ENCODE peak calls at places on chromosomes 5 and 9, in nine cellular contexts. One of them, this sample, is unnamed. For H3K4me1, the result is how much of the 10 kb centered on the place peaks cover.

GRCh38 chr5:169796731-169797130 is 159.7 kb downstream of the DOCK2 start:
- DNase-seq in heart left ventricle: no peak
- DNase-seq in heart right ventricle: no peak
- DNase-seq in naive thymus-derived CD4-positive, alpha-beta T cell: no peak
- DNase-seq in adrenal gland: no peak
- DNase-seq in CD4-positive, alpha-beta memory T cell: no peak
- DNase-seq in endodermal cell: no peak
- DNase-seq in aorta: no peak
- DNase-seq in upper lobe of right lung: no peak
- DNase-seq in this sample: no peak

GRCh38 chr9:97714435-97714834 is 17.3 kb upstream of the XPA start:
- DNase-seq in heart left ventricle: no peak
- DNase-seq in heart right ventricle: no peak
- DNase-seq in naive thymus-derived CD4-positive, alpha-beta T cell: no peak
- DNase-seq in adrenal gland: no peak
- DNase-seq in CD4-positive, alpha-beta memory T cell: no peak
- DNase-seq in endodermal cell: no peak
- DNase-seq in aorta: no peak
- DNase-seq in upper lobe of right lung: no peak
- DNase-seq in this sample: no peak

GRCh38 chr9:86098793-86099694 is at the start of gene GOLM1:
- DNase-seq in heart left ventricle: peak
- DNase-seq in heart right ventricle: peak
- DNase-seq in naive thymus-derived CD4-positive, alpha-beta T cell: peak
- DNase-seq in adrenal gland: peak
- DNase-seq in CD4-positive, alpha-beta memory T cell: peak
- DNase-seq in endodermal cell: peak
- DNase-seq in aorta: peak
- DNase-seq in upper lobe of right lung: peak
- DNase-seq in this sample: peak

GRCh38 chr5:77343165-77343564 is 132.7 kb downstream of the PDE8B start:
- DNase-seq in heart left ventricle: no peak
- DNase-seq in heart right ventricle: no peak
- DNase-seq in naive thymus-derived CD4-positive, alpha-beta T cell: no peak
- DNase-seq in adrenal gland: no peak
- DNase-seq in CD4-positive, alpha-beta memory T cell: no peak
- DNase-seq in endodermal cell: no peak
- DNase-seq in aorta: no peak
- DNase-seq in upper lobe of right lung: no peak
- DNase-seq in this sample: no peak

GRCh38 chr5:128770907-128771306 is 194.4 kb upstream of the SLC27A6 start:
- DNase-seq in heart left ventricle: no peak
- DNase-seq in heart right ventricle: no peak
- DNase-seq in naive thymus-derived CD4-positive, alpha-beta T cell: no peak
- DNase-seq in adrenal gland: no peak
- DNase-seq in CD4-positive, alpha-beta memory T cell: no peak
- DNase-seq in endodermal cell: no peak
- DNase-seq in aorta: no peak
- DNase-seq in upper lobe of right lung: no peak
- DNase-seq in this sample: no peak

GRCh38 chr5:1173485-1174070 is 27.8 kb upstream of the SLC6A19 start:
- DNase-seq in heart left ventricle: peak
- DNase-seq in heart right ventricle: no peak
- DNase-seq in naive thymus-derived CD4-positive, alpha-beta T cell: no peak
- DNase-seq in adrenal gland: no peak
- DNase-seq in CD4-positive, alpha-beta memory T cell: no peak
- DNase-seq in endodermal cell: no peak
- DNase-seq in aorta: peak
- DNase-seq in upper lobe of right lung: no peak
- DNase-seq in this sample: no peak

GRCh38 chr5:160774646-160775313 is 77.2 kb downstream of the ATP10B start:
- DNase-seq in heart left ventricle: no peak
- DNase-seq in heart right ventricle: no peak
- DNase-seq in naive thymus-derived CD4-positive, alpha-beta T cell: no peak
- DNase-seq in adrenal gland: no peak
- DNase-seq in CD4-positive, alpha-beta memory T cell: no peak
- DNase-seq in endodermal cell: no peak
- DNase-seq in aorta: no peak
- DNase-seq in upper lobe of right lung: no peak
- DNase-seq in this sample: no peak

GRCh38 chr5:98769006-98769255 is 4.5 kb upstream of the RGMB start:
- DNase-seq in heart left ventricle: peak
- DNase-seq in heart right ventricle: peak
- DNase-seq in naive thymus-derived CD4-positive, alpha-beta T cell: peak
- DNase-seq in adrenal gland: peak
- DNase-seq in CD4-positive, alpha-beta memory T cell: peak
- DNase-seq in endodermal cell: peak
- DNase-seq in aorta: peak
- DNase-seq in upper lobe of right lung: peak
- DNase-seq in this sample: no peak

GRCh38 chr9:114289106-114289505 is 33.8 kb upstream of the ORM1 start:
- DNase-seq in heart left ventricle: no peak
- DNase-seq in heart right ventricle: no peak
- DNase-seq in naive thymus-derived CD4-positive, alpha-beta T cell: no peak
- DNase-seq in adrenal gland: no peak
- DNase-seq in CD4-positive, alpha-beta memory T cell: no peak
- DNase-seq in endodermal cell: peak
- DNase-seq in aorta: peak
- DNase-seq in upper lobe of right lung: peak
- DNase-seq in this sample: no peak

GRCh38 chr5:99037668-99038067 is 108.9 kb upstream of the CHD1 start:
- DNase-seq in heart left ventricle: peak
- DNase-seq in heart right ventricle: no peak
- DNase-seq in naive thymus-derived CD4-positive, alpha-beta T cell: peak
- DNase-seq in adrenal gland: no peak
- DNase-seq in CD4-positive, alpha-beta memory T cell: peak
- DNase-seq in endodermal cell: peak
- DNase-seq in aorta: no peak
- DNase-seq in upper lobe of right lung: no peak
- DNase-seq in this sample: no peak

GRCh38 chr9:120571443-120572257 is 8.3 kb downstream of the CDK5RAP2 start:
- DNase-seq in heart left ventricle: peak
- DNase-seq in heart right ventricle: peak
- DNase-seq in naive thymus-derived CD4-positive, alpha-beta T cell: no peak
- DNase-seq in adrenal gland: peak
- DNase-seq in CD4-positive, alpha-beta memory T cell: no peak
- DNase-seq in endodermal cell: no peak
- DNase-seq in aorta: peak
- DNase-seq in upper lobe of right lung: peak
- DNase-seq in this sample: no peak

GRCh38 chr9:115364991-115365390 is 247.0 kb upstream of the TNC start:
- DNase-seq in heart left ventricle: no peak
- DNase-seq in heart right ventricle: no peak
- DNase-seq in naive thymus-derived CD4-positive, alpha-beta T cell: no peak
- DNase-seq in adrenal gland: no peak
- DNase-seq in CD4-positive, alpha-beta memory T cell: no peak
- DNase-seq in endodermal cell: no peak
- DNase-seq in aorta: no peak
- DNase-seq in upper lobe of right lung: no peak
- DNase-seq in this sample: no peak

GRCh38 chr5:147472669-147473131 is 37.2 kb downstream of the DPYSL3 start:
- DNase-seq in heart left ventricle: no peak
- DNase-seq in heart right ventricle: no peak
- DNase-seq in naive thymus-derived CD4-positive, alpha-beta T cell: no peak
- DNase-seq in adrenal gland: no peak
- DNase-seq in CD4-positive, alpha-beta memory T cell: no peak
- DNase-seq in endodermal cell: no peak
- DNase-seq in aorta: no peak
- DNase-seq in upper lobe of right lung: no peak
- DNase-seq in this sample: no peak

GRCh38 chr5:93579561-93580386 is 1.2 kb downstream of the NR2F1-AS1 start:
- DNase-seq in heart left ventricle: no peak
- DNase-seq in heart right ventricle: peak
- DNase-seq in naive thymus-derived CD4-positive, alpha-beta T cell: no peak
- DNase-seq in adrenal gland: peak
- DNase-seq in CD4-positive, alpha-beta memory T cell: no peak
- DNase-seq in endodermal cell: peak
- DNase-seq in aorta: peak
- DNase-seq in upper lobe of right lung: no peak
- DNase-seq in this sample: no peak

GRCh38 chr5:38615042-38615441 is 58.6 kb upstream of the LIFR start:
- DNase-seq in heart left ventricle: no peak
- DNase-seq in heart right ventricle: no peak
- DNase-seq in naive thymus-derived CD4-positive, alpha-beta T cell: no peak
- DNase-seq in adrenal gland: no peak
- DNase-seq in CD4-positive, alpha-beta memory T cell: no peak
- DNase-seq in endodermal cell: no peak
- DNase-seq in aorta: no peak
- DNase-seq in upper lobe of right lung: no peak
- DNase-seq in this sample: no peak

DNA sequence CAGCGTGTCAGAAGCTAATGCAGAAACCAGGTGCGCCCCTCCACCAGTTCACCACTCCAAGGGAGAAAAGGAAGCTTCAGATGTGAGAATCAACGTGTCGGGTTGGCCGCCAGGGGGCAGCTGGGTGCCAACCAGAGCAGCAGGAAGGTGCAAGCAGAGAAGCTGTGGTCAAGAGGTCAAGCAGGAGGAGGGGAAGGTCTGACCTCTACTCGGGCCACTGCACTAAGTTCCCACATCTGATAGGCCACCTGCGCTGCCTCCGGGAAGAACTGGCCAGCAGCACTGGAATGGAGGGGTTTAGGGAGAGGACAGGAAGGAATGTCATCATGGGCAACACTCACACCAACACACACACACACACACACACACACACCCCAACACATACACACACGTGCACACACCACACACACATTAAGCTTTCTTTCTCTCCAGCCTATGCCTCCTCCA is 31.4 kb downstream of the ANXA6 start:
- DNase-seq in heart left ventricle: peak
- DNase-seq in heart right ventricle: peak
- DNase-seq in naive thymus-derived CD4-positive, alpha-beta T cell: peak
- DNase-seq in adrenal gland: peak
- DNase-seq in CD4-positive, alpha-beta memory T cell: peak
- DNase-seq in endodermal cell: peak
- DNase-seq in aorta: peak
- DNase-seq in upper lobe of right lung: peak
- DNase-seq in this sample: peak
- H3K4me1 ChIP-seq in heart left ventricle: under half
- H3K4me1 ChIP-seq in heart right ventricle: under half
- H3K4me1 ChIP-seq in naive thymus-derived CD4-positive, alpha-beta T cell: under half
- H3K4me1 ChIP-seq in adrenal gland: under half
- H3K4me1 ChIP-seq in CD4-positive, alpha-beta memory T cell: under half
- H3K4me1 ChIP-seq in endodermal cell: under half
- H3K4me1 ChIP-seq in aorta: under half
- H3K4me1 ChIP-seq in upper lobe of right lung: under half
- H3K4me1 ChIP-seq in this sample: under half

GRCh38 chr9:129889461-129889935 is 54.2 kb downstream of the USP20 start:
- DNase-seq in heart left ventricle: no peak
- DNase-seq in heart right ventricle: no peak
- DNase-seq in naive thymus-derived CD4-positive, alpha-beta T cell: no peak
- DNase-seq in adrenal gland: no peak
- DNase-seq in CD4-positive, alpha-beta memory T cell: peak
- DNase-seq in endodermal cell: peak
- DNase-seq in aorta: no peak
- DNase-seq in upper lobe of right lung: peak
- DNase-seq in this sample: no peak
- H3K4me1 ChIP-seq in heart left ventricle: under half
- H3K4me1 ChIP-seq in heart right ventricle: half or more
- H3K4me1 ChIP-seq in naive thymus-derived CD4-positive, alpha-beta T cell: half or more
- H3K4me1 ChIP-seq in adrenal gland: under half
- H3K4me1 ChIP-seq in CD4-positive, alpha-beta memory T cell: half or more
- H3K4me1 ChIP-seq in endodermal cell: under half
- H3K4me1 ChIP-seq in aorta: under half
- H3K4me1 ChIP-seq in upper lobe of right lung: under half
- H3K4me1 ChIP-seq in this sample: under half

GRCh38 chr9:110126986-110127864 is 80.7 kb downstream of the C9orf152 start:
- DNase-seq in heart left ventricle: peak
- DNase-seq in heart right ventricle: peak
- DNase-seq in naive thymus-derived CD4-positive, alpha-beta T cell: no peak
- DNase-seq in adrenal gland: peak
- DNase-seq in CD4-positive, alpha-beta memory T cell: no peak
- DNase-seq in endodermal cell: peak
- DNase-seq in aorta: peak
- DNase-seq in upper lobe of right lung: no peak
- DNase-seq in this sample: peak

GRCh38 chr9:110126457-110126856 is 81.5 kb downstream of the C9orf152 start:
- DNase-seq in heart left ventricle: no peak
- DNase-seq in heart right ventricle: no peak
- DNase-seq in naive thymus-derived CD4-positive, alpha-beta T cell: no peak
- DNase-seq in adrenal gland: no peak
- DNase-seq in CD4-positive, alpha-beta memory T cell: no peak
- DNase-seq in endodermal cell: no peak
- DNase-seq in aorta: no peak
- DNase-seq in upper lobe of right lung: no peak
- DNase-seq in this sample: no peak

GRCh38 chr9:110123364-110124095 is 84.4 kb downstream of the C9orf152 start:
- DNase-seq in heart left ventricle: no peak
- DNase-seq in heart right ventricle: no peak
- DNase-seq in naive thymus-derived CD4-positive, alpha-beta T cell: no peak
- DNase-seq in adrenal gland: no peak
- DNase-seq in CD4-positive, alpha-beta memory T cell: no peak
- DNase-seq in endodermal cell: no peak
- DNase-seq in aorta: no peak
- DNase-seq in upper lobe of right lung: no peak
- DNase-seq in this sample: no peak

GRCh38 chr9:110125207-110125751 is 82.7 kb downstream of the C9orf152 start:
- DNase-seq in heart left ventricle: peak
- DNase-seq in heart right ventricle: peak
- DNase-seq in naive thymus-derived CD4-positive, alpha-beta T cell: no peak
- DNase-seq in adrenal gland: peak
- DNase-seq in CD4-positive, alpha-beta memory T cell: no peak
- DNase-seq in endodermal cell: peak
- DNase-seq in aorta: peak
- DNase-seq in upper lobe of right lung: peak
- DNase-seq in this sample: peak

DNA sequence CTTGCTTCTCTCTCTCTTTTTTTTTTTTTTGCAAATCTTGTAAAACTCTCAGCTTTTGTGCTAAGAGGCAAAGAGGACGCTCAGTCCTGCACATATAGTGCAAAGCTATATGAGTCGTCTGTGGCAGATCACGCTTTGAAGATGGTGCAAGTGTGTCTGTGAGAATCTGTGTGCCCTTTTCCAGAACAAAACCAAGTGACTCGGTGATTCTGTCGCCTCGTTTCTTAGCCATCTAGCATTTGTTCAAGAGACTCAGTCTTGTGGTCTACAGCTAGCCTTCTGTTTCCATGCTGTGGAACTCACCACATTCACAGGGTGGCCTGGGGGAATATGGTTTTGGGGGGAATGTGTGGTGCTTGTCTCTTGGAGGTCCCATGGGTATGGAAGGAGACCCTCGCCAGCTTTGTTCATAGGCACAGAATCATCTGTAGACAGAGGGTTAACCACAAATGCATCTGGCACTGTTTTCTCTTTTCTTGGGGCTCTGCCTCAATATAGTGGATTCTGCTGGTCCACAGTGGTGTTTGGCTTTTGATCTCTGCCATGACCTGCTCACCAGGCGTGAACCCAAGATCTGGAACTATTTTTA is 82.1 kb downstream of the C9orf152 start:
- DNase-seq in heart left ventricle: no peak
- DNase-seq in heart right ventricle: no peak
- DNase-seq in naive thymus-derived CD4-positive, alpha-beta T cell: no peak
- DNase-seq in adrenal gland: no peak
- DNase-seq in CD4-positive, alpha-beta memory T cell: no peak
- DNase-seq in endodermal cell: no peak
- DNase-seq in aorta: no peak
- DNase-seq in upper lobe of right lung: no peak
- DNase-seq in this sample: no peak
- H3K4me1 ChIP-seq in heart left ventricle: half or more
- H3K4me1 ChIP-seq in heart right ventricle: half or more
- H3K4me1 ChIP-seq in naive thymus-derived CD4-positive, alpha-beta T cell: under half
- H3K4me1 ChIP-seq in adrenal gland: under half
- H3K4me1 ChIP-seq in CD4-positive, alpha-beta memory T cell: under half
- H3K4me1 ChIP-seq in endodermal cell: under half
- H3K4me1 ChIP-seq in aorta: under half
- H3K4me1 ChIP-seq in upper lobe of right lung: half or more
- H3K4me1 ChIP-seq in this sample: under half

GRCh38 chr9:124298646-124299235 is 41.0 kb downstream of the NEK6 start:
- DNase-seq in heart left ventricle: no peak
- DNase-seq in heart right ventricle: no peak
- DNase-seq in naive thymus-derived CD4-positive, alpha-beta T cell: no peak
- DNase-seq in adrenal gland: no peak
- DNase-seq in CD4-positive, alpha-beta memory T cell: no peak
- DNase-seq in endodermal cell: no peak
- DNase-seq in aorta: no peak
- DNase-seq in upper lobe of right lung: no peak
- DNase-seq in this sample: no peak
- H3K4me1 ChIP-seq in heart left ventricle: under half
- H3K4me1 ChIP-seq in heart right ventricle: half or more
- H3K4me1 ChIP-seq in naive thymus-derived CD4-positive, alpha-beta T cell: under half
- H3K4me1 ChIP-seq in adrenal gland: under half
- H3K4me1 ChIP-seq in CD4-positive, alpha-beta memory T cell: under half
- H3K4me1 ChIP-seq in endodermal cell: under half
- H3K4me1 ChIP-seq in aorta: under half
- H3K4me1 ChIP-seq in upper lobe of right lung: half or more
- H3K4me1 ChIP-seq in this sample: under half

This sample was measured in uterus.